ENCODE peak calls at places on chromosome 2, in four cellular contexts. E is sigmoid colon, O is ovary, R is heart left ventricle. B is an unnamed sample.

GRCh38 chr2:15957881-15958713 is 17.7 kb downstream of the MYCN start:
- DNase-seq in O (no peak), R (no peak), E (no peak), B (no peak)

GRCh38 chr2:20930928-20931327 is 108.0 kb upstream of the LDAH start:
- DNase-seq in R (no peak), E (no peak), O (peak; percentile 8), B (no peak)

GRCh38 chr2:224925822-224926124 is 116.5 kb downstream of the DOCK10 start:
- DNase-seq in R (no peak), E (no peak), O (no peak), B (no peak)

GRCh38 chr2:10345813-10346212 is 43.1 kb downstream of the HPCAL1 start:
- DNase-seq in R (no peak), E (no peak), O (no peak), B (peak; percentile 31)

GRCh38 chr2:205889073-205889472 is 196.9 kb downstream of the INO80D start:
- DNase-seq in O (no peak), E (no peak), R (no peak), B (no peak)

GRCh38 chr2:70258532-70258875 is 567 bp downstream of the PCYOX1 start:
- DNase-seq in R (peak; percentile 89), O (peak; percentile 74), E (peak; percentile 90), B (peak; percentile 94)

GRCh38 chr2:185475868-185476267 is 262.7 kb upstream of the FSIP2 start:
- DNase-seq in E (no peak), R (no peak), O (no peak), B (no peak)

GRCh38 chr2:12261993-12262680 is 454.6 kb upstream of the TRIB2 start:
- DNase-seq in E (no peak), R (no peak), O (no peak), B (no peak)

GRCh38 chr2:108423502-108424251 is 25.3 kb upstream of the GCC2 start:
- DNase-seq in R (no peak), O (no peak), E (no peak), B (no peak)

GRCh38 chr2:16215892-16216554 is 275.7 kb downstream of the MYCN start:
- DNase-seq in E (no peak), O (no peak), R (no peak), B (no peak)

GRCh38 chr2:9663008-9663879 is 32.4 kb upstream of the YWHAQ start:
- DNase-seq in E (no peak), O (no peak), R (no peak), B (no peak)

GRCh38 chr2:64562148-64562784 is 38.1 kb downstream of the AFTPH start:
- DNase-seq in E (no peak), R (no peak), O (no peak), B (no peak)

GRCh38 chr2:3571284-3571683 is 3.8 kb upstream of the RPS7 start:
- DNase-seq in O (no peak), E (no peak), R (no peak), B (no peak)

GRCh38 chr2:157810037-157810436 is 66.1 kb downstream of the ACVR1 start:
- DNase-seq in E (no peak), O (no peak), R (no peak), B (no peak)

GRCh38 chr2:5453648-5454390 is 238.4 kb upstream of the SOX11 start:
- DNase-seq in R (no peak), O (no peak), E (no peak), B (no peak)

GRCh38 chr2:229610359-229610758 is 104.0 kb downstream of the DNER start:
- DNase-seq in O (no peak), E (no peak), R (no peak), B (no peak)

GRCh38 chr2:55782528-55783173 is 89.0 kb upstream of the PNPT1 start:
- DNase-seq in R (no peak), E (no peak), O (no peak), B (no peak)

GRCh38 chr2:231611273-231612198 is 18.9 kb downstream of the TEX44 start:
- DNase-seq in O (peak; percentile 55), R (no peak), E (peak; percentile 83), B (no peak)

GRCh38 chr2:9082158-9082557 is 78.7 kb upstream of the MBOAT2 start:
- DNase-seq in O (no peak), R (no peak), E (no peak), B (no peak)

GRCh38 chr2:205772983-205773382 is 90.7 kb downstream of the NRP2 start:
- DNase-seq in O (no peak), E (no peak), R (no peak), B (no peak)

GRCh38 chr2:195672674-195673073 is 15.6 kb downstream of the SLC39A10 start:
- DNase-seq in E (no peak), R (no peak), O (no peak), B (no peak)

GRCh38 chr2:69119104-69119503 is 106.1 kb downstream of the ANTXR1 start:
- DNase-seq in R (no peak), E (peak; percentile 68), O (no peak), B (no peak)

GRCh38 chr2:231717281-231718180 is 9.2 kb downstream of the PTMA start:
- DNase-seq in O (no peak), R (no peak), E (peak; percentile 61), B (peak; percentile 59)

GRCh38 chr2:175030380-175031271 is 25.4 kb upstream of the CHN1 start:
- DNase-seq in E (no peak), O (peak; percentile 23), R (no peak), B (peak; percentile 53)

GRCh38 chr2:156452971-156453370 is 16.8 kb downstream of the GPD2 start:
- DNase-seq in E (no peak), O (no peak), R (no peak), B (no peak)

GRCh38 chr2:7725132-7725849 is 808.1 kb downstream of the RNF144A start:
- DNase-seq in O (peak; percentile 22), R (no peak), E (no peak), B (no peak)

GRCh38 chr2:23681356-23682140 is 245.4 kb downstream of the ATAD2B start:
- DNase-seq in E (no peak), O (no peak), R (peak; percentile 46), B (no peak)

GRCh38 chr2:46171441-46171953 is 125.7 kb upstream of the EPAS1 start:
- DNase-seq in E (no peak), R (no peak), O (no peak), B (no peak)

GRCh38 chr2:146228659-146229058 is 1616.2 kb upstream of the ACVR2A start:
- DNase-seq in E (no peak), R (no peak), O (no peak), B (no peak)

GRCh38 chr2:170571612-170572011 is 143.5 kb upstream of the SP5 start:
- DNase-seq in E (no peak), R (no peak), O (no peak), B (no peak)

GRCh38 chr2:8152392-8153257 is 529.2 kb upstream of the ID2 start:
- DNase-seq in O (no peak), R (no peak), E (no peak), B (no peak)

GRCh38 chr2:107777962-107778361 is 48.7 kb upstream of the RGPD4 start:
- DNase-seq in O (no peak), R (no peak), E (no peak), B (no peak)

GRCh38 chr2:225041210-225041870 is 928 bp downstream of the DOCK10 start:
- DNase-seq in E (no peak), O (peak; percentile 21), R (peak; percentile 58), B (peak; percentile 16)

GRCh38 chr2:102058293-102058833 is 66.6 kb downstream of the IL1R2 start:
- DNase-seq in O (no peak), E (no peak), R (no peak), B (no peak)

GRCh38 chr2:102060792-102061191 is 69.0 kb downstream of the IL1R2 start:
- DNase-seq in R (no peak), O (no peak), E (no peak), B (no peak)

GRCh38 chr2:102060047-102060446 is 68.3 kb downstream of the IL1R2 start:
- DNase-seq in E (no peak), O (no peak), R (no peak), B (no peak)

GRCh38 chr2:102057502-102058292 is 65.9 kb downstream of the IL1R2 start:
- DNase-seq in E (no peak), R (no peak), O (peak; percentile 67), B (no peak)

DNA sequence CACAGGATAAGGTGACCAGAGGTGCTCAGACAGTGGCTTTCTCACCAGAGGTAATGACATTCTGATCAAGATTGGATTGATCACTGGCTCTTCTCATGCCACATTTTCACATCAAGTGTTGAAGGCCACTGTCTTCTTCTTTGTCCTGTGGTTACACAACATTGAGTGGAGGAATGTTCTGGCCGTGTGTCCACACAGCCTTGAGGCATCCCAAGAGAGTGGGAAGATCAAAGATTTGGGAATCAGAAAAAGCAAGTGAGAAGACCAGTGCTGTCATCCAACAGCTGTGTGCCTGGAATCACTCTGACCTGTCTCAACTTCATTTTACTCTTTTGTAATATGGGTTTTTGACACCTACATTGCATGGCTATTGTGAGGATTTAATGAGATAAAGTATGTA is 67.4 kb downstream of the IL1R2 start:
- DNase-seq in O (no peak), E (no peak), R (no peak), B (no peak)
- H3K4me1 ChIP-seq in O (peaks cover 14% of the 10 kb centered on the region), E (peaks cover 46% of the 10 kb centered on the region), R (peaks cover 52% of the 10 kb centered on the region), B (peaks cover 45% of the 10 kb centered on the region)

DNA sequence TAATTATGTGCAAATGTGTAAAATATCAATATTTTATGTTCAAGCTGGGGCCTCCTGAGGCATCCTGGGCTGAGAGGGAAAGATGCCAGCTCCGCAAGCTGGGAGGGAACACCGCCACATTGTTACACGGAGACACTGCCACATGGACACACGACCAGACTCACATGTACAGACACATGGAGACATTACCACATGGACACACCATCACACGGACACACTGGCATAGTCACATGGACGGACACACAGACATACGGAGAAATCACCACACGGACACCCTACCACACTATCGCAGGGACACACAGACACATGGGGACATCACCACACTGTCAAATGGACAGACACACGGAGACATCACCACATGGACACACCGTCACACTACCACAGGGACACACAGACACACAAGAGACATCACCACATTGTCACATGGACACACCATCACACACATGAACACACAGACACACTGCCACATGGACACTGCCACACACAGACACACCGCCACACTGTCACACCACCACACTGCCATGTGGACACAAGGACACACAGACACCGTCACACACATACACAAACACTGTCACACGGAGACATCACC is 117.6 kb downstream of the CCDC74A start:
- DNase-seq in E (no peak), R (peak; percentile 9), O (no peak), B (no peak)
- H3K4me1 ChIP-seq in E (no peaks in the 10 kb centered on the region), R (peaks cover 5% of the 10 kb centered on the region), O (no peaks in the 10 kb centered on the region), B (no peaks in the 10 kb centered on the region)

DNA sequence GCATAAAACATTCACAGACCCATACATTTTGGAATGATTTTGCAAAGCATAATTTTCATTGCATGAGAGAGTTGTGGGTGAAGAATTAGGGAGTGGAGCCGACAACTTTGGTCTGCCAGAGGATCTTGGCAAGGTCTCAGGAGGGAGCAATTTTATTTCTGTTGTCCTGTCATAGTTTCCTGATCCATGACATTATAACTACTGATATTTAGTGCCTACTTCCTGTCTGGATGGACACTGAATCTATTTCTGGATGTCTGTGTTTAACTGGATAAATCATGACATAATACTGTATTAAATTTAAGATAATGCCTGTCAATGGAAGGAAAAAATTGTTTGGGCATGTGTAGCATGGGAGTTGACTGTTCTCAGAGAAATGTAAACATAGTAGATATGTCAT is 2.5 kb downstream of the ITGA4 start:
- DNase-seq in R (no peak), O (no peak), E (no peak), B (no peak)
- H3K4me1 ChIP-seq in R (peaks cover 56% of the 10 kb centered on the region), O (peaks cover 4% of the 10 kb centered on the region), E (peaks cover 7% of the 10 kb centered on the region), B (no peaks in the 10 kb centered on the region)

DNA sequence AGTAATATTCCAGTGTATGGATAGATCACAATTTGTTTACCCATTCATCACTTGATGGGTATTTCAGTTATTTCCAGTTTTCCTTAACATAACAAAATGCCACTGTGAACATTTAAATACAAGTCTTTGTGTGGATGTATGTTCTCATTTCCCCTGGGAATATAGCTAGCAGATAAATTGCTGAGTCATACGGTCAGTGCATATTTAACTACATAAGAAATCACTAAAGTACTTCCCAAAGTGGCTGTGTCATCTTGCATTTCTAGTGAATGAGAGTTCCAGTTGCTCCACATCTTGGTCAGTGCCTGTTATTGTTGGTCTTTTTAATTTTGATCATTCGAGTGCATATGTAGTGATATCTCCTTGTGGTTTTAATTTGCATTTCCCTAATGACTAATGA is 138.7 kb downstream of the BCL11A start:
- DNase-seq in O (no peak), E (no peak), R (no peak), B (no peak)
- H3K4me1 ChIP-seq in O (peaks cover 3% of the 10 kb centered on the region), E (no peaks in the 10 kb centered on the region), R (no peaks in the 10 kb centered on the region), B (peaks cover 4% of the 10 kb centered on the region)

B was measured in psoas muscle.